ENCODE peak calls at places on chromosomes 7 and 10, in seven cellular contexts. B is SK-N-SH, D is GM23338, M is OCI-LY7, L is GM23248, E is PC-3, Q is HCT116. K is an unnamed sample. For H3K4me1 and H3K9me2, the result is how much of the 10 kb centered on the place peaks cover.

GRCh38 chr7:377069-378040 is 87.4 kb downstream of the FOXL3 start:
- DNase-seq in B (peak), D (no peak), M (no peak), L (no peak), E (no peak), Q (no peak), K (no peak)

GRCh38 chr10:21724695-21725371 is 190.8 kb downstream of the MLLT10 start:
- DNase-seq in B (peak), D (peak), M (peak), L (peak), E (peak), Q (peak), K (peak)

GRCh38 chr7:33157781-33158180 is 28.4 kb downstream of the BBS9 start:
- DNase-seq in B (no peak), D (no peak), M (no peak), L (no peak), E (no peak), Q (no peak), K (no peak)

GRCh38 chr10:30553625-30554442 is 75.7 kb downstream of the LYZL2 start:
- DNase-seq in B (no peak), D (peak), M (no peak), L (peak), E (peak), Q (no peak), K (peak)

GRCh38 chr7:100444311-100445278 is 8.3 kb upstream of the PPP1R35 start:
- DNase-seq in B (no peak), D (no peak), M (peak), L (peak), E (no peak), Q (no peak), K (no peak)

GRCh38 chr7:155104913-155105312 is 34.8 kb downstream of the HTR5A start:
- DNase-seq in B (no peak), D (no peak), M (no peak), L (no peak), E (no peak), Q (no peak), K (peak)

GRCh38 chr10:128859738-128860386 is 607.2 kb upstream of the MGMT start:
- DNase-seq in B (peak), D (peak), M (peak), L (peak), E (peak), Q (peak), K (no peak)

GRCh38 chr7:119197872-119198527 is 973.5 kb downstream of the ANKRD7 start:
- DNase-seq in B (peak), D (peak), M (peak), L (peak), E (peak), Q (peak), K (peak)

GRCh38 chr7:19773361-19773760 is at the start of gene TMEM196:
- DNase-seq in B (peak), D (peak), M (no peak), L (no peak), E (no peak), Q (no peak), K (no peak)

GRCh38 chr7:90726120-90726519 is 130.0 kb downstream of the CDK14 start:
- DNase-seq in B (no peak), D (no peak), M (no peak), L (peak), E (no peak), Q (no peak), K (no peak)

GRCh38 chr10:124288928-124289921 is 129.5 kb downstream of the OAT start:
- DNase-seq in B (no peak), D (no peak), M (no peak), L (no peak), E (no peak), Q (no peak), K (no peak)

GRCh38 chr10:68156373-68157185 is 47.3 kb downstream of the MYPN start:
- DNase-seq in B (peak), D (peak), M (peak), L (peak), E (peak), Q (peak), K (peak)

GRCh38 chr10:121573541-121573941 is 24.7 kb downstream of the FGFR2 start:
- DNase-seq in B (no peak), D (no peak), M (no peak), L (no peak), E (no peak), Q (no peak), K (no peak)

GRCh38 chr10:34109952-34110702 is 705.0 kb downstream of the PARD3 start:
- DNase-seq in B (no peak), D (no peak), M (no peak), L (peak), E (peak), Q (peak), K (no peak)

GRCh38 chr10:95445837-95446347 is 115.3 kb downstream of the SORBS1 start:
- DNase-seq in B (peak), D (peak), M (peak), L (peak), E (peak), Q (peak), K (peak)

GRCh38 chr7:77747718-77748117 is 50.5 kb downstream of the TMEM60 start:
- DNase-seq in B (no peak), D (no peak), M (no peak), L (no peak), E (no peak), Q (no peak), K (no peak)

GRCh38 chr7:44978511-44979366 is at the start of gene MYO1G:
- DNase-seq in B (no peak), D (no peak), M (peak), L (no peak), E (no peak), Q (no peak), K (no peak)
- H3K4me3 ChIP-seq in B (no peak), D (no peak), M (peak), L (no peak), E (no peak), Q (no peak), K (no peak)

GRCh38 chr10:123140983-123141390 is 5.2 kb downstream of the HMX3 start:
- DNase-seq in B (no peak), D (no peak), M (no peak), L (no peak), E (no peak), Q (no peak), K (no peak)
- H3K4me1 ChIP-seq in B (under half), D (half or more), M (under half), L (under half), E (under half), Q (under half), K (under half)

GRCh38 chr10:90913774-90914420 is 7.0 kb downstream of the ANKRD1 start:
- DNase-seq in B (no peak), D (no peak), M (no peak), L (no peak), E (no peak), Q (no peak), K (no peak)
- H3K9me2 ChIP-seq in B (under half), D (under half), M (under half), L (under half), E (under half), Q (under half), K (under half)

GRCh38 chr10:72219229-72219814 is 3.2 kb upstream of the ASCC1 start:
- DNase-seq in B (no peak), D (no peak), M (no peak), L (no peak), E (no peak), Q (no peak), K (no peak)
- H3K4me3 ChIP-seq in B (no peak), D (no peak), M (peak), L (no peak), E (no peak), Q (no peak), K (no peak)

DNA sequence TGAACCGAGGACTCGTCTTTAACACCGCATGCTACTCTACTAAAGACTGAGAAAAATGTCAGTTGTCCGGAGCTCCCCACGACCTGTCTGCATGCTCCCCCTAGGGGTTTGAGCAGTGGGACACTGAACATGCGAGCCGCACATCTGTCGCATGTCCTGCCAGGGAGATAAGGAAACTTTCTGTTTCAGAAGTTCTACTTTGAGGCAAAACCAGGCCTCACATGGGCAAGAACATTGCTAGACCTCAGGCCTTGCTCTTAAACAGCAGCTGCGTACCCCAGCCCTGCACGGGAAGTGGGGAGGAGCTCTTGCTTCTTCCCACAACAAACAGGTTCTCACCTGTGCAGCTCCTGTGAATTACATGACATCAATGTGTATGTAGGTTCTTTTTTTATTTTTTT is 30.3 kb upstream of the HERPUD2 start:
- DNase-seq in B (no peak), D (peak), M (peak), L (no peak), E (no peak), Q (no peak), K (no peak)
- H3K4me1 ChIP-seq in B (under half), D (under half), M (half or more), L (under half), E (under half), Q (under half), K (under half)

GRCh38 chr7:28840515-28841125 is 117.5 kb downstream of the TRIL start:
- DNase-seq in B (peak), D (peak), M (no peak), L (peak), E (peak), Q (peak), K (no peak)

GRCh38 chr7:28832669-28833068 is 125.5 kb downstream of the TRIL start:
- DNase-seq in B (no peak), D (no peak), M (no peak), L (no peak), E (no peak), Q (no peak), K (no peak)

GRCh38 chr7:28841766-28842165 is 116.4 kb downstream of the TRIL start:
- DNase-seq in B (no peak), D (no peak), M (no peak), L (no peak), E (no peak), Q (no peak), K (no peak)

GRCh38 chr7:28835800-28836199 is 122.3 kb downstream of the TRIL start:
- DNase-seq in B (no peak), D (no peak), M (no peak), L (peak), E (peak), Q (no peak), K (no peak)

DNA sequence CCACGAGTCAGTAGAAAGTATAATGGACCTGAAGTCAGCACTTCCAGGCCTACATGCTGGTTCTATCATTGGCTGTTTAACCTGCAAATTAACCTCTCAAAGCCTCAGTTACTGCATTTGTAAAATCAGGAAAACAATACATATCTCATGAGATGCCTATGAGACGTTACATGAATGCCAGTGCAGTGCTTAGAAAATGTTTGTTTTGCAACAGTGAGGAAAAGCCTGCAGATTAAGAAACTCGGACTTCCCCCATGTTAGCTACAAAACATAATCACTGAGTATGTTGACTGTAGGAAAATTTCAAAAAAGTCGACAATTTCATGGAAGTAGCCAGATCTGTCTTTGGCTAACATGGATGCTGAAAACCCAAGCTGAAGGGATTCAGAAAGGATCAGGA is 121.5 kb downstream of the TRIL start:
- DNase-seq in B (no peak), D (no peak), M (no peak), L (no peak), E (no peak), Q (no peak), K (no peak)
- H3K9me2 ChIP-seq in B (under half), D (under half), M (under half), L (under half), E (under half), Q (under half), K (under half)

GRCh38 chr7:2614646-2615330 is 17.0 kb upstream of the TTYH3 start:
- DNase-seq in B (no peak), D (no peak), M (peak), L (peak), E (no peak), Q (no peak), K (no peak)
- H3K4me3 ChIP-seq in B (no peak), D (no peak), M (no peak), L (peak), E (peak), Q (no peak), K (no peak)

DNA sequence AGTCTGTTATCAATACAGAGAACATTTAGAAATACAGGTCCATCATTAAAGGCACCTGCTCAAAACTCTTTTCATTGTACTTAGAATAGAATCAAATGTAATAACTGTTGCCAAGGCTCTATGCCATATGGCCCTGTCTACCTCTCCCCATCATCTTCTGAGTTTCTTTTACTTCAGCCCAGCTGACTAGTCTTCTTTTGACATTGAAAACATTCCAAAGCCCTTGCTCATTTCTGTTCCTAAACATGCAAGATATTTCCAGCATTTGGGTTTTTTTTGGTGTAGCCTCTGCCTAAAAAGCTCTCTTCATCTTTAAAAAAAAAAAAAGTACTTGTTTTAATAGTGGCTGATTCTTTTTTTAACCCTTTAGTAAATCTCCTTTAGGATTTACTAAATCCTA is 165.5 kb upstream of the SMIM30 start:
- DNase-seq in B (no peak), D (no peak), M (no peak), L (peak), E (no peak), Q (no peak), K (no peak)
- H3K4me1 ChIP-seq in B (under half), D (under half), M (under half), L (under half), E (under half), Q (under half), K (under half)

DNA sequence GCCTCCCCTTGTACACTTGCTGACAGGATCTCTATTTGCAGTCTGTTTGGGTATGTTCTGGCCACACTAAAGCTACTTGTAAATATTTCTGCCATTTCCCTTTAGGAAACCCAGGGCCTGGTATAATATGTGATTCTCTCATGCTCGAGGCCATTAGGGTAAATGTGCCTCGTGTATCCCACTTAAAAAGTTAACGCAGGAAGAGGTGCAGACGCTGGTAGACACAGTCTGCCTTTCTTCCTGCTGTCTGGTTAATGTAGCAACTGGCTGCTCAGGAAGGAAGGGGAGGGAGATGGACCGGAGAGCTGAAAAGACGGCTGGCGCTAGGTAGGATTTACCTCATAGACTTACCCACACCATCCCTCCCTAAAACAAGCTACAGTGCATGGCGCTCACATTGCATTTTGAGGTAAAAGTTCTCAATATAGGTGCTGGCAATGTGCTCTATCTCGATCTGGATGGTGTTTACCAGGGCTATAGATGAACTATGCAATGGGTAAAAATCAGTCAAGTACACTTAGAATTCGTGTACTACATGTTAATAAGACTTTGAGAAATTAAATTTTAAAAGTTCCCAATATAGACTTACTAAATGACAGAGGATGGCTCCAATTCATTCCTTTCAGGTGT is 125.9 kb downstream of the JAZF1 start:
- DNase-seq in B (peak), D (no peak), M (no peak), L (no peak), E (no peak), Q (no peak), K (no peak)
- H3K9me2 ChIP-seq in B (under half), D (under half), M (under half), L (under half), E (under half), Q (under half), K (under half)